ENCODE peak calls at places on chromosome 9, in nine cellular contexts. J, C, R, Z, T, O, Q, F and X are unnamed samples.

GRCh38 chr9:686381-686813 is 155.1 kb upstream of the DMRT1 start:
- DNase-seq in R (no peak), T (no peak), Q (no peak), Z (peak), F (peak), J (no peak), C (peak), O (no peak), X (no peak)

GRCh38 chr9:111877420-111877819 is 19.2 kb upstream of the UGCG start:
- DNase-seq in T (no peak), O (no peak), Q (no peak), J (no peak), R (no peak), Z (no peak), C (no peak), F (no peak), X (no peak)

GRCh38 chr9:124343533-124344290 is 71.5 kb downstream of the PSMB7 start:
- DNase-seq in T (no peak), Z (no peak), O (no peak), F (no peak), R (peak), J (no peak), Q (no peak), C (no peak), X (no peak)

GRCh38 chr9:137989156-137989555 is 111.6 kb downstream of the CACNA1B start:
- DNase-seq in F (no peak), T (no peak), C (no peak), R (no peak), J (no peak), O (no peak), Q (peak), Z (no peak), X (no peak)

GRCh38 chr9:116323571-116323970 is 170.0 kb downstream of the PAPPA start:
- DNase-seq in Q (no peak), C (no peak), T (no peak), J (no peak), Z (no peak), O (no peak), R (no peak), F (no peak), X (no peak)

GRCh38 chr9:129874261-129875101 is 39.2 kb downstream of the USP20 start:
- DNase-seq in R (no peak), O (no peak), Z (no peak), J (no peak), C (no peak), Q (no peak), T (no peak), F (no peak), X (no peak)

GRCh38 chr9:76630916-76631315 is 133.3 kb upstream of the PCA3 start:
- DNase-seq in Q (no peak), R (no peak), C (no peak), J (no peak), T (no peak), Z (no peak), F (no peak), O (no peak), X (no peak)

GRCh38 chr9:125757834-125758233 is 10.7 kb downstream of the PBX3 start:
- DNase-seq in C (no peak), Q (no peak), J (no peak), O (no peak), F (no peak), T (no peak), R (no peak), Z (no peak), X (no peak)

GRCh38 chr9:86945868-86946711 is 1.2 kb downstream of the GAS1 start:
- DNase-seq in O (peak), Q (peak), C (peak), Z (peak), R (peak), J (peak), F (peak), T (no peak), X (peak)

GRCh38 chr9:88737876-88738275 is 202.9 kb downstream of the NXNL2 start:
- DNase-seq in Z (no peak), T (no peak), Q (no peak), O (no peak), F (no peak), C (peak), J (no peak), R (no peak), X (no peak)

GRCh38 chr9:13939129-13939528 is 374.8 kb downstream of the NFIB start:
- DNase-seq in R (no peak), C (peak), T (peak), O (no peak), Q (no peak), Z (peak), J (no peak), F (no peak), X (peak)

GRCh38 chr9:21031818-21032203 is 371 bp upstream of the HACD4 start:
- DNase-seq in O (no peak), F (no peak), T (no peak), Q (no peak), R (no peak), Z (no peak), C (no peak), J (no peak), X (no peak)

GRCh38 chr9:114114364-114114763 is 15.3 kb upstream of the KIF12 start:
- DNase-seq in T (no peak), Z (no peak), J (no peak), Q (no peak), F (no peak), O (no peak), C (no peak), R (no peak), X (no peak)

GRCh38 chr9:87324613-87325194 is 173.0 kb upstream of the DAPK1 start:
- DNase-seq in O (no peak), Z (peak), C (peak), J (no peak), T (peak), F (no peak), Q (no peak), R (no peak), X (peak)

GRCh38 chr9:126166291-126166690 is 160.3 kb upstream of the MVB12B start:
- DNase-seq in Z (no peak), J (no peak), Q (no peak), O (peak), R (peak), F (no peak), C (no peak), T (no peak), X (no peak)

GRCh38 chr9:92293075-92293354 is 482 bp downstream of the IARS1 start:
- DNase-seq in J (no peak), F (no peak), T (no peak), C (peak), O (no peak), R (no peak), Z (no peak), Q (no peak), X (peak)

GRCh38 chr9:16352791-16353401 is 517.6 kb downstream of the BNC2 start:
- DNase-seq in O (peak), T (no peak), R (no peak), J (no peak), Q (no peak), Z (peak), C (no peak), F (no peak), X (no peak)

GRCh38 chr9:2101524-2101923 is 86.4 kb downstream of the SMARCA2 start:
- DNase-seq in J (no peak), Q (no peak), C (no peak), F (no peak), O (no peak), R (no peak), T (no peak), Z (no peak), X (no peak)

GRCh38 chr9:76658510-76659231 is 105.6 kb upstream of the PCA3 start:
- DNase-seq in R (no peak), O (no peak), C (peak), F (no peak), Q (no peak), Z (peak), J (no peak), T (peak), X (peak)

GRCh38 chr9:121976751-121977150 is 116.4 kb downstream of the TTLL11 start:
- DNase-seq in F (no peak), O (no peak), J (no peak), C (no peak), Z (peak), R (no peak), T (no peak), Q (no peak), X (no peak)

GRCh38 chr9:28212979-28213378 is 639.7 kb upstream of the C9orf72 start:
- DNase-seq in C (peak), O (no peak), Q (no peak), J (no peak), R (no peak), Z (peak), F (no peak), T (peak), X (no peak)

GRCh38 chr9:81776834-81777233 is 87.5 kb upstream of the TLE1 start:
- DNase-seq in T (no peak), R (no peak), C (no peak), O (no peak), Z (peak), J (no peak), F (no peak), Q (no peak), X (no peak)

GRCh38 chr9:132694144-132694543 is 23.9 kb downstream of the GTF3C4 start:
- DNase-seq in Q (no peak), Z (no peak), O (no peak), C (no peak), T (no peak), F (no peak), R (no peak), J (no peak), X (peak)

GRCh38 chr9:22528485-22528884 is 81.9 kb downstream of the DMRTA1 start:
- DNase-seq in J (no peak), Z (peak), R (no peak), T (peak), O (no peak), C (no peak), Q (no peak), F (no peak), X (no peak)

GRCh38 chr9:6816581-6816980 is 58.8 kb downstream of the KDM4C start:
- DNase-seq in C (no peak), Z (no peak), Q (no peak), T (no peak), O (no peak), J (no peak), F (no peak), R (no peak), X (no peak)

GRCh38 chr9:13410566-13411031 is 131.1 kb upstream of the MPDZ start:
- DNase-seq in F (no peak), T (no peak), Z (peak), C (peak), J (no peak), O (no peak), R (no peak), Q (no peak), X (no peak)

GRCh38 chr9:127942152-127943010 is 4.7 kb upstream of the DPM2 start:
- DNase-seq in C (peak), F (peak), O (peak), Q (peak), Z (peak), J (peak), T (no peak), R (peak), X (peak)

GRCh38 chr9:116800885-116801284 is 113.8 kb downstream of the TRIM32 start:
- DNase-seq in O (no peak), R (no peak), F (no peak), J (no peak), T (no peak), Q (no peak), Z (no peak), C (no peak), X (no peak)

GRCh38 chr9:6931913-6932312 is 174.1 kb downstream of the KDM4C start:
- DNase-seq in C (no peak), Z (peak), R (no peak), J (no peak), F (no peak), Q (peak), T (no peak), O (peak), X (peak)

DNA sequence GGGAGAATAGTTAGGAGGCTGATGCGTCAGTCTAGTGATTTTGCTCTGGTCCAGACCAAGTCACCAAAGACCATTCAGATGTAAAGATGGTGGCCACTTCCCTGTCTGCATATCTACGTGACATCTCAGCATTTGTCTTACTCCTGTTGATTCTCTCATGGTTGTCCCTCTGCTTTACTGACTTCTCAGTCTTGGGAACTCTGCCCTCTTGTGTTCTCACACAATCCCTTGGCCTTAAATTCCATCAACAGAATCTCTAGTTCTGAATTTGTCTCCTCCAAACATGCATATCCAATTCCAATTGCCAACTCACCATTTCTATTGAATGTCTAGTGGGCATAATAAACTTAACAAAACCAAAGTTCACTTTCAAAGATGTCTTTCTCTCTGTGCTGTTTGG is 147.8 kb downstream of the SLC24A2 start:
- DNase-seq in O (no peak), C (no peak), Z (peak), T (no peak), J (no peak), Q (no peak), F (no peak), R (no peak), X (peak)
- TF ChIP-seq CTCF in O (peak), C (no peak), Z (peak), T (no peak), J (no peak), Q (no peak), F (no peak), R (no peak), X (peak)

GRCh38 chr9:93681316-93682154 is 105.2 kb downstream of the PHF2 start:
- DNase-seq in F (peak), Q (peak), Z (no peak), T (no peak), J (peak), R (peak), C (no peak), O (peak), X (no peak)

GRCh38 chr9:93679536-93680444 is 103.4 kb downstream of the PHF2 start:
- DNase-seq in O (peak), Z (no peak), R (peak), J (peak), C (no peak), T (no peak), Q (peak), F (peak), X (no peak)

GRCh38 chr9:93682155-93682968 is 106.0 kb downstream of the PHF2 start:
- DNase-seq in J (peak), F (peak), O (peak), T (no peak), R (peak), Q (peak), Z (peak), C (peak), X (peak)

GRCh38 chr9:93678199-93679019 is 102.0 kb downstream of the PHF2 start:
- DNase-seq in F (peak), T (no peak), Q (peak), J (peak), R (peak), O (peak), C (no peak), Z (no peak), X (no peak)

DNA sequence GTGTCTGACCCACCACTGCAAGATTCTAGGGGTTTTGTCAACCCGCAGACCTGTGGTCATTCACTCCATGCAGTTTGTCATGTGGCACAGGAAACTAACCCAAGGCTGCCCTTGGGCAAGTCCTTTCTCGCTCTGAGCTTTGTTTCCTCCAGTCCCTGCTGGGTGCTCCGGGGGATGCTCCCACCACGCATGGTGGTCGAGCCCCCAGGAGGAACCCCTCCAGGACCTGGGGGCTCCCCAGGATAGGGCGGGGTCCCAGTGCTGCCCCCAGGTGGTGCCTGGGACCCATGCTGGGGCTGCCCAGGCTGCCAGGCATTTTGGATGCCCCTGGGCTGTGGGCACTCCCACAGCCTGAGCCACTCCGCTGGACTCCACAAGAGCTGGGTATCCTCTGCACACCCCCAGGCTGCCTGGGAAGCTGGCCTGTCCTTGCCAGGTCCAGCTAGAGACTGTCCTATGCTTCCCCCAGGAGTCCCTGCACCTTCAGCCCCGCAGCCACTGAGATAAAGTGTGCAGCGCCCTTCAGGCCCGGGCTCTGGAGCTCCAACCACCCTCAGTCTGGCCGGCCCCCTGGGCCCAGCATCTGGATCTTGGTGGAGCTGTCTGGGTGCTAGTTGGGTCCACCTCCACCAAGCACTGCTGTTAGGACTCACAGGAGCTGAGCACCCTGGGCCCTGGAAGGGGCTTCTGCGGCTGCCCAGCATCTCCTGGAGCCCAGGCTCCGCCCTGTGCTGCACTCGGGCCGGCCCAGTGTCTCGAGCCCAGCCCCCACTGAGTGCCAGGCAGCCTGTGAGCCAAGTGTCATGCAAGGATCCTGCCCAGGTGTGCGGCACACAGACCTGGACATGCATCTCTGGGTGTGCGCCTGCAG is 104.3 kb downstream of the PHF2 start:
- DNase-seq in F (peak), C (no peak), J (peak), O (peak), R (peak), Q (peak), Z (no peak), T (no peak), X (no peak)
- TF ChIP-seq CTCF in F (no peak), C (no peak), J (peak), O (no peak), R (peak), Q (no peak), Z (peak), T (peak), X (no peak)

DNA sequence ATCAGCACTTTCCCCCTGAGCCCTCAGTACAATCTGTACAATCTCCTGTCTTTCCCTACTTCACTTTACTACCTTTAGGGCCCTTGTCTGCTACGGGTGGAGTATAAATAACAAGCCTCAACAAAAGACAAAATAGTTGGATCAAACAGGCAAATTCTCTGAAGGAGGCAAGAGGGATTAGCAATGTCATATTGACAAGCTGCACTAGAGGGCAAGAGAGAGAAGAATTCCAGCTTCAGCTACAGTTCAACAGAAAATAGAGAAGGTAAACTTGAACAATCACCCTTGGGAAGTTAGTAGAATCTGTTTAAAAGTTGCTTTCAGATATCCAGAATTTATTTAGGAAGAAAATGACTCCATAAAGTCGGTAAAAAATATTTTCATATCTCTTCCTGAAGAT is 68.4 kb upstream of the IZUMO3 start:
- DNase-seq in T (no peak), J (peak), Q (no peak), O (no peak), C (no peak), Z (no peak), R (no peak), F (no peak), X (no peak)
- TF ChIP-seq CTCF in T (no peak), J (no peak), Q (no peak), O (no peak), C (no peak), Z (no peak), R (no peak), F (no peak), X (no peak)

GRCh38 chr9:36100532-36100931 is 36.0 kb upstream of the GLIPR2 start:
- DNase-seq in O (no peak), T (no peak), F (no peak), J (no peak), C (no peak), Q (no peak), Z (peak), R (no peak), X (no peak)

GRCh38 chr9:36099718-36100117 is 36.8 kb upstream of the GLIPR2 start:
- DNase-seq in T (no peak), Z (no peak), R (no peak), C (no peak), J (no peak), O (no peak), F (no peak), Q (no peak), X (no peak)

GRCh38 chr9:36101916-36102741 is 34.4 kb upstream of the GLIPR2 start:
- DNase-seq in C (peak), R (no peak), T (peak), O (peak), Z (peak), J (no peak), F (peak), Q (peak), X (no peak)

DNA sequence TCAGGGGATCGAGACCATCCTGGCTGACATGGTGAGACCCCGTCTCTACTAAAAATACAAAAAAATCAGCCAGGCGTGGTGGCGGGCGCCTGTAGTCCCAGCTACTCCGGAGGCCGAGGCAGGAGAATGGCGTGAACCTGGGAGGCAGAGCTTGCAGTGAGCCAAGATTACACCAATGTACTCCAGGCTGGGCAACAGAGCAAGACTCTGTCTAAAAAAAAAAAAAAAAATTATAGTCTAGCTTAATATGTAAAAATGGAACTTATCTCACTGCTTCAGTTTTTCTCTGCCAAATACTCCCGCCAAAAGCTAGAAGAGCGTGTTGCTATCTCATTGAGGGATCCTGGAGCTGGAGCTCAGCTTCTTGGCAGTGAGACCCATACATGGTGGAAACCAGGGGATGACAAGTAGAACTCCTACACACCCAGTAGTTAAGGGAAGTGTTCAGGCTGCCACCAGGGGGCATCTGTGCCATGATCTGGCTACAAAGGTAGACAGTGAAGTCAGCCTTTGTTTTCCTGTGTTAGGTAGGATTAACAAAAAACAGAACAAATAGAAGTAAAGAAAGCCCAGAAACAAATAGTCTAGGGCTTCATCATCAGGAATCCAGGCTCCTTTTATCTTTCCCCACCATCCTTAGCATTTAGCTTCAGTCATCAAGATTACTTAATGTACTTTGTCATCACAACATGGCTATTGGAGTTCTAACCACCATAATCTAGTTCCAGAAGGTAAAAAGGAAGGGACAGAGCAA is 33.6 kb upstream of the GLIPR2 start:
- DNase-seq in O (peak), Q (peak), R (peak), T (no peak), Z (peak), J (peak), C (peak), F (peak), X (peak)
- TF ChIP-seq CTCF in O (peak), Q (peak), R (peak), T (peak), Z (peak), J (peak), C (peak), F (peak), X (peak)

GRCh38 chr9:99563364-99563763 is 258.3 kb upstream of the NR4A3 start:
- DNase-seq in T (no peak), Q (no peak), O (peak), F (no peak), J (no peak), R (no peak), Z (no peak), C (no peak), X (no peak)
- TF ChIP-seq CTCF in T (peak), Q (no peak), O (peak), F (no peak), J (peak), R (no peak), Z (no peak), C (no peak), X (no peak)

DNA sequence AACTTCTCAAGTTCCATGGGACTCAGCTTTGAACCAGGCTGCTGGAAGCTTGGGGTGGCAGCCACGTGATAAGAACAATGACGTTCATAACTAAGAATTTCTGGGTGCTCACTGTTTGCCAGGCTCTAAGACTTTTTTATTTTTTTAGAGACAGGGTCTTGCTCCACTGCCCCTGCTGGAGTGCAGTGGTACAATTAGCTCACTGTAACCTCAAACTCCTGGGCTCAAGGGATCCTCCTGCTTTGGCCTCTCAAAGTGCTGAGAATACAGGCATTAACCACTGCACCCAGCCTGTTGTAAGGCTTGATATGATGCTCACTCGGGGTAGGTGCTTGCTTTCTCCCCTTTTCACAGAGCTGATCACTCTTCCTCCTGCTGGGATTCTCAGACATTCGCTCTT is 38.7 kb downstream of the PTPN3 start:
- DNase-seq in R (no peak), Z (no peak), J (no peak), T (no peak), C (no peak), Q (no peak), F (no peak), O (no peak), X (no peak)
- TF ChIP-seq CTCF in R (no peak), Z (no peak), J (peak), T (no peak), C (no peak), Q (no peak), F (no peak), O (no peak), X (no peak)